ENCODE peak calls at places on chromosomes 5 and 9, in seven cellular contexts. C is H1, U is HCT116, N is GM12878, J is K562, G is SK-N-SH, S is HepG2. I is an unnamed sample.

GRCh38 chr9:81125446-81126092 is 563.8 kb downstream of the TLE1 start:
- DNase-seq in C (no peak), U (no peak), N (no peak), J (no peak), G (no peak), S (no peak), I (no peak)

GRCh38 chr5:101679816-101680215 is 616.3 kb downstream of the SLCO4C1 start:
- DNase-seq in C (no peak), U (no peak), N (no peak), J (peak), G (no peak), S (no peak), I (no peak)

GRCh38 chr5:73649926-73650325 is 23.9 kb downstream of the ARHGEF28 start:
- DNase-seq in C (no peak), U (no peak), N (no peak), J (no peak), G (no peak), S (no peak), I (no peak)

GRCh38 chr5:147668385-147668784 is 114.1 kb downstream of the JAKMIP2 start:
- DNase-seq in C (no peak), U (no peak), N (no peak), J (no peak), G (no peak), S (no peak), I (no peak)

GRCh38 chr9:125378778-125379177 is 117.2 kb downstream of the GAPVD1 start:
- DNase-seq in C (no peak), U (no peak), N (no peak), J (peak), G (no peak), S (no peak), I (no peak)

GRCh38 chr9:134445000-134445399 is 118.7 kb downstream of the RXRA start:
- DNase-seq in C (no peak), U (no peak), N (no peak), J (no peak), G (no peak), S (no peak), I (no peak)

GRCh38 chr5:116942622-116943021 is 368.0 kb upstream of the SEMA6A start:
- DNase-seq in C (no peak), U (no peak), N (no peak), J (no peak), G (no peak), S (no peak), I (no peak)

GRCh38 chr9:752681-753200 is 88.8 kb upstream of the DMRT1 start:
- DNase-seq in C (no peak), U (no peak), N (no peak), J (no peak), G (no peak), S (no peak), I (no peak)

GRCh38 chr5:66406761-66407289 is 189.4 kb upstream of the MAST4 start:
- DNase-seq in C (no peak), U (no peak), N (no peak), J (no peak), G (no peak), S (no peak), I (no peak)

GRCh38 chr5:95915999-95916686 is 45.5 kb downstream of the ELL2 start:
- DNase-seq in C (no peak), U (no peak), N (no peak), J (no peak), G (no peak), S (no peak), I (no peak)

GRCh38 chr5:83099001-83099400 is 21.7 kb downstream of the XRCC4 start:
- DNase-seq in C (no peak), U (no peak), N (no peak), J (no peak), G (no peak), S (no peak), I (no peak)

GRCh38 chr9:15401266-15401665 is 21.4 kb upstream of the SNAPC3 start:
- DNase-seq in C (no peak), U (no peak), N (no peak), J (no peak), G (no peak), S (no peak), I (peak)

GRCh38 chr5:172833372-172833690 is 720 bp upstream of the ERGIC1 start:
- DNase-seq in C (no peak), U (no peak), N (no peak), J (no peak), G (no peak), S (no peak), I (no peak)

GRCh38 chr9:132639322-132639721 is 30.5 kb downstream of the DDX31 start:
- DNase-seq in C (no peak), U (no peak), N (no peak), J (no peak), G (no peak), S (no peak), I (no peak)

GRCh38 chr9:132637801-132638200 is 32.0 kb downstream of the DDX31 start:
- DNase-seq in C (no peak), U (no peak), N (no peak), J (no peak), G (no peak), S (no peak), I (no peak)

GRCh38 chr9:132641216-132641615 is 28.6 kb downstream of the DDX31 start:
- DNase-seq in C (no peak), U (no peak), N (no peak), J (no peak), G (no peak), S (no peak), I (no peak)

GRCh38 chr9:132637351-132637750 is 32.4 kb downstream of the DDX31 start:
- DNase-seq in C (no peak), U (no peak), N (no peak), J (no peak), G (no peak), S (no peak), I (no peak)

GRCh38 chr9:132638240-132638639 is 31.5 kb downstream of the DDX31 start:
- DNase-seq in C (no peak), U (no peak), N (no peak), J (no peak), G (no peak), S (no peak), I (no peak)
- TF ChIP-seq JUND in C (no peak), U (no peak), N (no peak), J (no peak), G (no peak), S (no peak), I (no peak)

DNA sequence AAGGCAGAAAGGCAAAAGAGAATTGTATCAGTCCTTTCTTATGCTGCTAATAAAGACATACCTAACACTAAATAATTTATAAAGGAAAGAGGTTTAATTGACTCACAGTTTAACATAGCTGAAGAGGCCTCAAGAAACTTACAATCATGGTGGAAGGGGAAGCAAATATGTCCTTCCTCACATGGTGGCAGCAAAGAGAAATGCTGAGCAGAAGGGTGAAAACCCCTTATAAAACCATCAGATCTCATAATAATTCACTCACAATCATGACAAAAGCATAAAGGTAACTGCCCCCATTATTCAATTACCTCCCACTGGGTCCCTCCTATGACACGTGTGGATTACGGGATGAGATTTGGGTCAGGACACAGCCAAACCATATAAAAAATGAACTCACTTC is 312.5 kb upstream of the PTGER4 start:
- DNase-seq in C (no peak), U (no peak), N (no peak), J (no peak), G (no peak), S (no peak), I (peak)
- TF ChIP-seq JUND in C (no peak), U (no peak), N (no peak), J (no peak), G (no peak), S (no peak), I (no peak)

GRCh38 chr9:91028166-91028827 is 226.7 kb downstream of the SYK start:
- DNase-seq in C (no peak), U (no peak), N (no peak), J (no peak), G (no peak), S (no peak), I (no peak)

GRCh38 chr9:91033270-91033669 is 231.7 kb downstream of the SYK start:
- DNase-seq in C (no peak), U (no peak), N (no peak), J (no peak), G (no peak), S (no peak), I (no peak)

GRCh38 chr9:91027005-91027404 is 225.4 kb downstream of the SYK start:
- DNase-seq in C (no peak), U (no peak), N (no peak), J (no peak), G (no peak), S (no peak), I (no peak)

GRCh38 chr9:91032056-91032455 is 230.4 kb downstream of the SYK start:
- DNase-seq in C (no peak), U (no peak), N (no peak), J (no peak), G (no peak), S (no peak), I (no peak)

GRCh38 chr9:91029621-91030361 is 228.2 kb downstream of the SYK start:
- DNase-seq in C (no peak), U (no peak), N (no peak), J (no peak), G (no peak), S (no peak), I (no peak)
- TF ChIP-seq JUND in C (no peak), U (no peak), N (no peak), J (no peak), G (no peak), S (no peak), I (no peak)

DNA sequence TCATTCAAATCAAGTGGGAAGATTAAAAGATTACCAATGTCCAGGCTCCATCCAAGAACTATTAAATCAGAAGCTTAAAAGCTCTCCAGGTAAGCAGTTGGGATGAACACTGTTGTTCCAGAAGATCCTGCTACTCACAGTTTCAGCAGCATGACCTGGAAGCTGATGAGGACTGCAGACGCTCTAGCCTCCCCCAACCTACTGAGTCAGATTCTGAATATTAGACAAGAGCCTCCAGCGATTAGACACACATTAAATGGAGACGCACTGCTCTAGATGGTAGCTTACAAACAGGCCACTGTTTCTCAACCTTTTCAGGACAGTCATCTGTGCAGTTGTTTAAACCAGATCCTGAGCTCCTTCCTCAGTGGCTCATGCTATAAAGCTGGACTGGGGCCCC is 54.3 kb downstream of the MTMR12 start:
- DNase-seq in C (no peak), U (no peak), N (no peak), J (no peak), G (no peak), S (no peak), I (no peak)
- TF ChIP-seq JUND in C (no peak), U (no peak), N (no peak), J (no peak), G (no peak), S (no peak), I (no peak)

DNA sequence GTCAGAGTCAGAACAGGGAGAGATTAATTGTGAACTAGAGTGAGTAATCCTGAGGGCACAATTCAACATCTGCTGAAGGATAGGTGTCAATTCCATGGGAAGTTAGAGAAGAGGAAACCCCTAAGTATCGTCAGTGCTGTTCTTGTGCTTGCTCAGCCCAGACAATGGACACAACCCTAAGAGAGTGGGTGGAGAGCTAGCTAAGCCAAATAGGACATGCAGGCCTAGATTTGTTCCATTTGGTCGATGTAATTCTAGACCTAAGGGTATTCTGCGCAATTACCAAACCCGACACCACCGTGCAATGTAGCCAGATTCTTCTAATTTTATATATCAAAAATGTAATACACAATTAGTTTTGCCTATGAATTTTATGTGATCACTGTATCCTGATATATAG is 431.6 kb downstream of the SH3GL2 start:
- DNase-seq in C (no peak), U (no peak), N (no peak), J (no peak), G (no peak), S (no peak), I (no peak)
- TF ChIP-seq JUND in C (no peak), U (no peak), N (no peak), J (no peak), G (no peak), S (no peak), I (no peak)

DNA sequence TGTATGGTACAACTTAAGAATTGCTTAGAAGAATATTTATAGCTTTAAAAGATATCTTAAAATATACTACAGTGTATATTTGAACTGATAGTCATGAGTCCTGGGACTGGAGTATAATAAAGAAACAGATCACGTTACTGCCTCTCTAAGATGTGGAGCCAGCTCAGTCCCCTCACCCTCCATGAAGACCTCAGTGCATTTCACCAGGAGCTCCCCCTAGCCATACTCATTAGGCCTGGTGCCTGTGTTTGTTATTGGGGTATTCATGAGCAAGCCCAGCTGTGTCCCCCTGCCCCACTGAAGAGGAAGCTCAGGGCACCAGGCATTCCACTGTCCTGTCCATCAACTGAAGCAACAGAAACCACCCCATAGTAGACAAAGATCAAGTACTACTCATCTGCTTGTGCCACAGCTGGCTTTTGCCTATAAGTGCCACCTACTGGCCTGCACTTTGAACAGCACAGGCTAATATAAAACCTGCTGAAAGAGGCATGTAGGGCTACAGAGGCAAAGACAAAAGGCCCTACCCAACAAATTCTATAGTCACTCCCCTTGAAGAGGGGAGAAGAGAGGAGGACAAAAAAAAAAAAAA is 850.2 kb upstream of the NUDT12 start:
- DNase-seq in C (peak), U (peak), N (no peak), J (no peak), G (no peak), S (peak), I (peak)
- TF ChIP-seq JUND in C (no peak), U (no peak), N (no peak), J (no peak), G (no peak), S (no peak), I (no peak)

DNA sequence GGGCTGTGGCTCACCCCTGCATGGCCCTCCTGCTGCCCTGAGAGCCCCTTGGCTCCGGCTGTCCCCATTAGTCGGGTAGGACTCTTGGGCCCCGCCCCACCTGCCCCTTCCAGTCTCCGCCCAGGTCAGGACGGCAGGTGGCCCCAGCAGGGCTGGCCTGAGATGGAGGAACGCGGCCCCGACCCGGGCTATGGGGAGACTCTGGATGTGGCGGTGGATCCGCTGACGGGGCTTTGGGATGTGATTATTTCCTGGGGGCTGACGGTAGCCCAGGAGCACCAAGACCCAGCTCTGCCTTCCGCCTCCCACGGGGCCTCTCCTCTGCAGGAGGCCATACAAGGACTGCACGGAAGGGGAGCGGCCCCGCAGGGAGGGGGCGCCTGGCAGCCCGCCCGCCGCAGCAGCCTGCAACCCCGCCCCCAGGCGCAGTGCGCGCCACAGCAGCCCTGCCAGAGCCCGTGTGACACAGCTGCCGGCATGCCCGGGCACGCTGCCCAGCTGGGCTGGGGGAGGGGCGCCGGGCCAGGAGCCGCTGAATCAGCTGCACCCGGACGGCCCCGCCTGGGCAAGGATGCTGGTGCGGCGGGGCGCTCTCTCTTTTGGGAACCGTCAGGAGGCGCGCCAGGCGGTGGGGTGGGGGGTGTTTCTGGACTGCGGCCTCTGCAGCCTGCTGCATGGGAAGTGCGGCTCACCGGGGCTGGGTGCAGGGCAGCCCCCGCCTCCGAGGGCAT is 9.2 kb downstream of the TMEM250 start:
- DNase-seq in C (peak), U (peak), N (peak), J (peak), G (peak), S (no peak), I (peak)
- TF ChIP-seq JUND in C (no peak), U (no peak), N (peak), J (no peak), G (no peak), S (no peak), I (no peak)